ENCODE peak calls at places on chromosomes 12 and 14, in seven cellular contexts. D, Z, O, I, P, K and S are unnamed samples.

GRCh38 chr14:85534435-85534834 is 4.5 kb downstream of the FLRT2 start:
- DNase-seq in D (no peak), Z (no peak), O (no peak), I (no peak), P (no peak), K (no peak), S (no peak)

GRCh38 chr12:93738199-93739058 is 61.3 kb downstream of the CRADD start:
- DNase-seq in D (no peak), Z (no peak), O (no peak), I (no peak), P (no peak), K (no peak), S (no peak)

GRCh38 chr12:52975820-52976573 is 27.1 kb downstream of the KRT18 start:
- DNase-seq in D (no peak), Z (no peak), O (peak), I (peak), P (no peak), K (no peak), S (peak)

GRCh38 chr12:7108042-7108927 is 729 bp downstream of the C1RL start:
- DNase-seq in D (peak), Z (peak), O (peak), I (peak), P (peak), K (peak), S (no peak)

GRCh38 chr12:51156366-51156765 is 16.6 kb downstream of the TFCP2 start:
- DNase-seq in D (peak), Z (no peak), O (no peak), I (no peak), P (no peak), K (no peak), S (no peak)

GRCh38 chr12:76346798-76347420 is 1.3 kb downstream of the BBS10 start:
- DNase-seq in D (no peak), Z (peak), O (no peak), I (peak), P (peak), K (peak), S (no peak)

GRCh38 chr14:50772361-50772760 is 58.6 kb downstream of the NIN start:
- DNase-seq in D (no peak), Z (no peak), O (no peak), I (no peak), P (no peak), K (no peak), S (no peak)

GRCh38 chr12:108833355-108833733 is 24.0 kb downstream of the SSH1 start:
- DNase-seq in D (no peak), Z (no peak), O (peak), I (no peak), P (no peak), K (no peak), S (peak)

GRCh38 chr14:105026033-105026785 is 5.3 kb upstream of the CDCA4 start:
- DNase-seq in D (no peak), Z (no peak), O (no peak), I (no peak), P (no peak), K (peak), S (no peak)

GRCh38 chr14:21136024-21136423 is 19.8 kb downstream of the OR5AU1 start:
- DNase-seq in D (no peak), Z (peak), O (peak), I (peak), P (peak), K (no peak), S (no peak)

GRCh38 chr12:125092872-125093680 is 27.8 kb downstream of the AACS start:
- DNase-seq in D (no peak), Z (no peak), O (no peak), I (peak), P (peak), K (no peak), S (no peak)

GRCh38 chr12:34606749-34607519 is 584.6 kb downstream of the ALG10 start:
- DNase-seq in D (no peak), Z (peak), O (no peak), I (no peak), P (no peak), K (no peak), S (no peak)

GRCh38 chr14:89489796-89490506 is 72.9 kb upstream of the FOXN3 start:
- DNase-seq in D (no peak), Z (no peak), O (no peak), I (no peak), P (no peak), K (no peak), S (no peak)
- TF ChIP-seq YY1 in D (no peak), Z (no peak), O (no peak), I (no peak), P (no peak), K (no peak), S (no peak)

DNA sequence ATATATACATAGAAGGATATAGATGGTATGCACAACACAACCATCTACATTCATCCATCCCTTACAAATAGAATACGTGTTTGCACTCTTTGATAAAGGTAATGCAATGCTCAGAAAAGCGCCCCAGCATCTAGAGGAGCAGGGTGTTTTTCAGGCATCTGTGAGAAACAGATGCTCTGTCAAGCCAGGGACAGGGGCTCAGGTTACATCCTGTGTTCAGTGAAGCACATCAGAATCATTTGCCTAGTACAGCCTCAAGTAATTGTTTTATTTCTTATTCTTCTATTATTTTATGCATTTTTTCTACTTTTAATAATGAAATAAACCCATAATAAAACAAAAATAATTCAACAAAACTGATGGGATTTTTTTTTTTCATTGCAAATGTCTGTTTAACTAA is 50.5 kb upstream of the HIF1A start:
- DNase-seq in D (no peak), Z (peak), O (no peak), I (no peak), P (no peak), K (no peak), S (no peak)
- H3K9ac ChIP-seq in D (no peak), Z (no peak), O (no peak), I (no peak), P (no peak), K (no peak), S (no peak)

GRCh38 chr12:106722854-106723253 is 51.6 kb upstream of the RIC8B start:
- DNase-seq in D (no peak), Z (no peak), O (no peak), I (no peak), P (peak), K (no peak), S (no peak)

GRCh38 chr12:106723416-106723815 is 51.1 kb upstream of the RIC8B start:
- DNase-seq in D (no peak), Z (no peak), O (no peak), I (no peak), P (no peak), K (no peak), S (no peak)

GRCh38 chr12:106721931-106722330 is 52.6 kb upstream of the RIC8B start:
- DNase-seq in D (no peak), Z (no peak), O (no peak), I (no peak), P (no peak), K (no peak), S (no peak)

GRCh38 chr12:106719879-106720278 is 54.6 kb upstream of the RIC8B start:
- DNase-seq in D (peak), Z (no peak), O (no peak), I (no peak), P (no peak), K (no peak), S (no peak)

GRCh38 chr12:106720696-106721095 is 53.8 kb upstream of the RIC8B start:
- DNase-seq in D (no peak), Z (no peak), O (no peak), I (no peak), P (no peak), K (no peak), S (no peak)
- TF ChIP-seq YY1 in D (no peak), Z (no peak), O (no peak), I (no peak), P (no peak), K (no peak), S (no peak)

GRCh38 chr12:123270380-123271181 is 1.1 kb downstream of the CDK2AP1 start:
- DNase-seq in D (peak), Z (peak), O (no peak), I (peak), P (peak), K (no peak), S (no peak)

GRCh38 chr12:123269980-123270379 is 1.7 kb downstream of the CDK2AP1 start:
- DNase-seq in D (peak), Z (peak), O (no peak), I (peak), P (no peak), K (no peak), S (no peak)

GRCh38 chr12:123269395-123269892 is 2.2 kb downstream of the CDK2AP1 start:
- DNase-seq in D (peak), Z (peak), O (no peak), I (peak), P (peak), K (no peak), S (no peak)

GRCh38 chr12:123273166-123273565 is 1.5 kb upstream of the CDK2AP1 start:
- DNase-seq in D (no peak), Z (no peak), O (no peak), I (no peak), P (no peak), K (no peak), S (no peak)

DNA sequence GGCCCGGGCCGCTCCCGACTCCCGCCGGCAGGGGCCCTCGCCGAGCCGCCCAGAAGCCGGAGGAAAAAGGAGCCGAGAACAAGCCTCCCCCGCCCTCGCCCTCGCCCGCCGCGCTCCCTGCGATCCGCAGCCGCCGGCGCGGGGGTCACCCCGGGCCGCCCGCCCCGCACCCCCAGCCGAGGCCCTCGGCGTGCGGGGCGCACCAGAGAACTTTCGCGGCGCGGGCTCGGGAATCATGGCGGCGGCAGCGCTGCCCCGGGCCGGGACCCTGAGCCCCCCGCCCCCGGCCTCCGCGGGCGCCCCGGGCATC is 519 bp downstream of the CDK2AP1 start:
- DNase-seq in D (peak), Z (peak), O (no peak), I (peak), P (peak), K (no peak), S (no peak)
- H3K9ac ChIP-seq in D (peak), Z (no peak), O (peak), I (peak), P (peak), K (peak), S (peak)

GRCh38 chr14:22630486-22630885 is 13.7 kb downstream of the OR6J1 start:
- DNase-seq in D (no peak), Z (no peak), O (no peak), I (no peak), P (no peak), K (no peak), S (no peak)
- TF ChIP-seq YY1 in D (no peak), Z (no peak), O (no peak), I (no peak), P (no peak), K (no peak), S (no peak)

GRCh38 chr12:110669193-110669502 is 19.8 kb downstream of the HVCN1 start:
- DNase-seq in D (no peak), Z (no peak), O (no peak), I (no peak), P (no peak), K (no peak), S (no peak)

GRCh38 chr12:110668480-110669192 is 20.3 kb downstream of the HVCN1 start:
- DNase-seq in D (no peak), Z (no peak), O (no peak), I (no peak), P (no peak), K (no peak), S (no peak)

GRCh38 chr12:110667671-110668070 is 21.2 kb downstream of the HVCN1 start:
- DNase-seq in D (no peak), Z (no peak), O (no peak), I (no peak), P (no peak), K (no peak), S (no peak)

GRCh38 chr12:110670161-110670701 is 18.7 kb downstream of the HVCN1 start:
- DNase-seq in D (no peak), Z (no peak), O (no peak), I (no peak), P (no peak), K (peak), S (no peak)

DNA sequence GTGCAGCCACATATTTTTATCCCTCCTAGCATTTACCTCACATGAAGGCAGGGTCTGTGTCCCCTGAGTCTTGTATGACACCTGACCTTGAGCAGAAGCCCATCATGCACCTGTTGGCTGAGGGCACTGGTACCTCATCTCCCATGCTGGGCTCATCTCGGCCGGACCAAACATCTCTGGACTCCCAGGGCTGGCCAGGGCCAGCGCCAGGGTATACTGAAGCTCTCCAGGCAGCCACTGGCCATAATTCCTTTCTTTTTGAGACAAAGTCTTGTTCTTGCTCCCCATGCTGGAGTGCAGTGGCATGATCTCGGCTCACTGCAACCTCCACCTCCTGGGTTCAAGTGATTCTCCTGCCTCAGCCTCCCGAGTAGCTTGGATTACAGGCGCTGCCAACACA is 22.0 kb downstream of the HVCN1 start:
- DNase-seq in D (no peak), Z (no peak), O (no peak), I (no peak), P (no peak), K (no peak), S (no peak)
- H3K9ac ChIP-seq in D (no peak), Z (no peak), O (no peak), I (no peak), P (no peak), K (peak), S (no peak)

GRCh38 chr12:11697670-11698387 is 48.4 kb downstream of the ETV6 start:
- DNase-seq in D (no peak), Z (no peak), O (no peak), I (no peak), P (no peak), K (no peak), S (no peak)
- TF ChIP-seq YY1 in D (no peak), Z (no peak), O (no peak), I (no peak), P (no peak), K (no peak), S (no peak)

GRCh38 chr14:103730490-103731035 is 15.0 kb downstream of the ZFYVE21 start:
- DNase-seq in D (no peak), Z (peak), O (no peak), I (no peak), P (peak), K (no peak), S (no peak)

GRCh38 chr14:103728141-103728540 is 12.5 kb downstream of the ZFYVE21 start:
- DNase-seq in D (no peak), Z (no peak), O (no peak), I (no peak), P (no peak), K (no peak), S (no peak)

GRCh38 chr14:103728721-103729120 is 13.1 kb downstream of the ZFYVE21 start:
- DNase-seq in D (no peak), Z (no peak), O (no peak), I (no peak), P (no peak), K (no peak), S (no peak)

GRCh38 chr14:103731481-103731880 is 15.9 kb downstream of the ZFYVE21 start:
- DNase-seq in D (no peak), Z (no peak), O (no peak), I (no peak), P (no peak), K (no peak), S (no peak)

DNA sequence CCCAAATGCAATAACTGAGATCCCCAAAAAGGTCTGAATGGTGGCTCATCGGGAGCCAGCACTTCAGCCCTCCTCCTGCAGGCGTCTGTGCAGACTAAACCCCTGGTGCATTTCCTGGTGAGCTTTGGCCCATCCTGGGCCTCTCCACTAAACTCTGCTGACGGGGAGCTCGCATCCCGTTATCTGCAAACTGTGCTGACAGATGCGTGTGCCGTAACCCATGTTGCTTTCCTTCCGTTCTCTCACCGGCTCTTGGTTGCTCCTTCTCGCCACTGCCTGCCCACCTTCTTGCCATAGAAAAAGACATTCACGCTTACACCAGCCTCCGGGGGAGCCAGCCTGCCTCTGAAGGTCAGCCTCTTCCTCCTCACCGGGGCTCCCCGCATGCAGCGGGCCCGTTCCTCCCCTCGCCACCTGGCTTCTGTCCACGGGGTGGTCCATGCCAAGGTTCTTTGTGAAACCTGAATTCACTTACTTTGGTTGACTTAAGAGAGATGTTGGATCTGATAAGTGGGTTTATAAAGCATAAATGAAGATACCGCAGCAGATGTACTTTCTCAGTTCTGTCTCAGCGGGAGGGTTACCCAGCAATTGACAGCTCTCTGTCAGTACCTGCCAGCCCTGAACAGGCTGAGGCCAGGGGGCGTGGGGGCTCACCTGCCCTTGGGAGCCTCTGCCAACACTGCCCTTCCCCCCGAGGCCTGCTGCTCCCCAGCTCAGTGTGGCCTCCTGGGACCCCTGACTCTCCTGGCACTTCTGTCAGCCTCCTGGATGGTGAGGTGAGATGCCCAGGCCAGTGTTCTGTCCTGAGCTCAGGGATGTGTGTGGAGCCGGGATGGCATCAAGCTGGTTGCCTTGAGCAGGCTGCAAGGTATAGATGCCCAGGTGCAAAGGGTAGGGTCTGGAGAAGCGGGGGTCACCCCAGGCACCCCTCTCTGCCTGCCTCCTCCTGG is 14.2 kb downstream of the ZFYVE21 start:
- DNase-seq in D (no peak), Z (no peak), O (no peak), I (no peak), P (no peak), K (no peak), S (no peak)
- H3K9ac ChIP-seq in D (no peak), Z (no peak), O (no peak), I (no peak), P (no peak), K (no peak), S (no peak)

DNA sequence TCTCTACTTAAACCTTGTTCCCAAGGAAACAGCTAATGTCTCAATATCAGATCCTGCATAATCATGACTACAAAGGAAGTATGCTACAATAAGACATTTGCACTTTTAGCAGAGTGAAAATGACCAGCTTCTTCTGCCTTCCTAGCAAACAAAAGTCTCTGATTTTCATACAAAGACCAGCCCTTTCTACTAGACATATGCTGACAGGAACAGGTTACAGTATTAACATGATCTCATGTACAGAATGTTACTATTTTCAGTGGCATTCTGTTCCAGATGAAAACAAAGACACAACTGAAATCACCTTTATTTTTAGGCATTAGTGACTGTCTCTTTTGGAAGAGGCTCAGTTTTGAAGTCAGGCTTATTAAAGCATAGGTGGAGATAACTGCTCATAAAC is 228.6 kb downstream of the MED13L start:
- DNase-seq in D (no peak), Z (no peak), O (no peak), I (no peak), P (no peak), K (no peak), S (no peak)
- TF ChIP-seq YY1 in D (no peak), Z (no peak), O (no peak), I (no peak), P (no peak), K (no peak), S (no peak)

DNA sequence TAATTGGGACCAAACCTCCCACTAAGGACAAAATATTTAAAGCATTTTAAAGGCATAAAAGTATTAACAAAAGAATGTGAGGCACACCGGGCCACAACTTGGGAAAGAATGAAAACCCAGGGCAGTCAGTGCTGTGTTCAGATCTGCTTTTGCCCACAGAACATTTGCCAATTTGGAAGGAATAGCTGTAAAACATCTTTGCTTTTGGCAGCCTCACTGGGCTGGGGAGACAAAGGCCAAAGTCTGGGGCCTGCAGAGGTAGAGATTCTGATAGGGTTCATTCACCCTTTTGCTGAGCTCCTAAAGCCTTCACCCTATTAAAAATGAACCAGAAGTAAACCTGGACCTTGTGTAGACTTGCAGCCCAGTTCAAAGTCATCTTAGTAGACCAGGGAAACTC is 82.3 kb downstream of the SYNE3 start:
- DNase-seq in D (no peak), Z (no peak), O (no peak), I (no peak), P (no peak), K (no peak), S (no peak)
- H3K9ac ChIP-seq in D (no peak), Z (no peak), O (no peak), I (no peak), P (no peak), K (no peak), S (no peak)